ENCODE peak calls at places on chromosomes 12 and 14, in nine cellular contexts. One of them, this sample, is unnamed.

GRCh38 chr12:127393460-127393859 is 873.5 kb upstream of the TMEM132C start:
- DNase-seq in HTR-8/SVneo: no peak
- DNase-seq in stimulated activated CD4-positive, alpha-beta T cell treated with anti-CD3 and anti-CD28 coated beads, Interleukin-2, amount 100 ng/mL, for 24 hours: no peak
- DNase-seq in left colon: no peak
- DNase-seq in left kidney: no peak
- DNase-seq in stimulated activated CD8-positive, alpha-beta memory T cell treated with anti-CD3 and anti-CD28 coated beads, Interleukin-4, amount 100 ng/mL, for 24 hours: no peak
- DNase-seq in activated CD4-positive, alpha-beta T cell treated with anti-CD3 and anti-CD28 coated beads, Interleukin-2, amount 50 U/mL, for 1 hour: no peak
- DNase-seq in Right ventricle myocardium superior: no peak
- DNase-seq in small intestine: no peak
- DNase-seq in this sample: no peak

GRCh38 chr12:85617307-85618091 is 218.7 kb downstream of the RASSF9 start:
- DNase-seq in stimulated activated CD8-positive, alpha-beta memory T cell treated with anti-CD3 and anti-CD28 coated beads, Interleukin-4, amount 100 ng/mL, for 24 hours: no peak
- DNase-seq in HTR-8/SVneo: no peak
- DNase-seq in stimulated activated CD4-positive, alpha-beta T cell treated with anti-CD3 and anti-CD28 coated beads, Interleukin-2, amount 100 ng/mL, for 24 hours: no peak
- DNase-seq in small intestine: no peak
- DNase-seq in activated CD4-positive, alpha-beta T cell treated with anti-CD3 and anti-CD28 coated beads, Interleukin-2, amount 50 U/mL, for 1 hour: no peak
- DNase-seq in Right ventricle myocardium superior: no peak
- DNase-seq in left kidney: no peak
- DNase-seq in left colon: no peak
- DNase-seq in this sample: no peak

GRCh38 chr12:95547522-95548055 is 3.7 kb downstream of the USP44 start:
- DNase-seq in stimulated activated CD4-positive, alpha-beta T cell treated with anti-CD3 and anti-CD28 coated beads, Interleukin-2, amount 100 ng/mL, for 24 hours: no peak
- DNase-seq in left kidney: peak
- DNase-seq in left colon: no peak
- DNase-seq in activated CD4-positive, alpha-beta T cell treated with anti-CD3 and anti-CD28 coated beads, Interleukin-2, amount 50 U/mL, for 1 hour: no peak
- DNase-seq in stimulated activated CD8-positive, alpha-beta memory T cell treated with anti-CD3 and anti-CD28 coated beads, Interleukin-4, amount 100 ng/mL, for 24 hours: no peak
- DNase-seq in HTR-8/SVneo: peak
- DNase-seq in Right ventricle myocardium superior: no peak
- DNase-seq in small intestine: no peak
- DNase-seq in this sample: no peak

GRCh38 chr12:12985817-12986408 is 14.2 kb downstream of the HEBP1 start:
- DNase-seq in HTR-8/SVneo: no peak
- DNase-seq in stimulated activated CD4-positive, alpha-beta T cell treated with anti-CD3 and anti-CD28 coated beads, Interleukin-2, amount 100 ng/mL, for 24 hours: no peak
- DNase-seq in activated CD4-positive, alpha-beta T cell treated with anti-CD3 and anti-CD28 coated beads, Interleukin-2, amount 50 U/mL, for 1 hour: no peak
- DNase-seq in left kidney: peak
- DNase-seq in Right ventricle myocardium superior: no peak
- DNase-seq in small intestine: peak
- DNase-seq in stimulated activated CD8-positive, alpha-beta memory T cell treated with anti-CD3 and anti-CD28 coated beads, Interleukin-4, amount 100 ng/mL, for 24 hours: no peak
- DNase-seq in left colon: peak
- DNase-seq in this sample: no peak

GRCh38 chr14:59251811-59252771 is 63.6 kb downstream of the DAAM1 start:
- DNase-seq in small intestine: no peak
- DNase-seq in activated CD4-positive, alpha-beta T cell treated with anti-CD3 and anti-CD28 coated beads, Interleukin-2, amount 50 U/mL, for 1 hour: no peak
- DNase-seq in HTR-8/SVneo: peak
- DNase-seq in stimulated activated CD4-positive, alpha-beta T cell treated with anti-CD3 and anti-CD28 coated beads, Interleukin-2, amount 100 ng/mL, for 24 hours: no peak
- DNase-seq in Right ventricle myocardium superior: no peak
- DNase-seq in left kidney: no peak
- DNase-seq in left colon: no peak
- DNase-seq in stimulated activated CD8-positive, alpha-beta memory T cell treated with anti-CD3 and anti-CD28 coated beads, Interleukin-4, amount 100 ng/mL, for 24 hours: no peak
- DNase-seq in this sample: peak

GRCh38 chr12:113208041-113208934 is 13.0 kb upstream of the TPCN1 start:
- DNase-seq in left colon: peak
- DNase-seq in left kidney: no peak
- DNase-seq in stimulated activated CD4-positive, alpha-beta T cell treated with anti-CD3 and anti-CD28 coated beads, Interleukin-2, amount 100 ng/mL, for 24 hours: peak
- DNase-seq in Right ventricle myocardium superior: peak
- DNase-seq in activated CD4-positive, alpha-beta T cell treated with anti-CD3 and anti-CD28 coated beads, Interleukin-2, amount 50 U/mL, for 1 hour: peak
- DNase-seq in small intestine: peak
- DNase-seq in HTR-8/SVneo: no peak
- DNase-seq in stimulated activated CD8-positive, alpha-beta memory T cell treated with anti-CD3 and anti-CD28 coated beads, Interleukin-4, amount 100 ng/mL, for 24 hours: peak
- DNase-seq in this sample: no peak

GRCh38 chr12:69007166-69007857 is 74.3 kb upstream of the CPM start:
- DNase-seq in left kidney: peak
- DNase-seq in Right ventricle myocardium superior: no peak
- DNase-seq in small intestine: peak
- DNase-seq in left colon: peak
- DNase-seq in stimulated activated CD4-positive, alpha-beta T cell treated with anti-CD3 and anti-CD28 coated beads, Interleukin-2, amount 100 ng/mL, for 24 hours: no peak
- DNase-seq in activated CD4-positive, alpha-beta T cell treated with anti-CD3 and anti-CD28 coated beads, Interleukin-2, amount 50 U/mL, for 1 hour: no peak
- DNase-seq in HTR-8/SVneo: peak
- DNase-seq in stimulated activated CD8-positive, alpha-beta memory T cell treated with anti-CD3 and anti-CD28 coated beads, Interleukin-4, amount 100 ng/mL, for 24 hours: no peak
- DNase-seq in this sample: no peak

GRCh38 chr14:77391441-77391840 is 14.3 kb downstream of the SAMD15 start:
- DNase-seq in left kidney: peak
- DNase-seq in left colon: no peak
- DNase-seq in stimulated activated CD8-positive, alpha-beta memory T cell treated with anti-CD3 and anti-CD28 coated beads, Interleukin-4, amount 100 ng/mL, for 24 hours: no peak
- DNase-seq in Right ventricle myocardium superior: no peak
- DNase-seq in activated CD4-positive, alpha-beta T cell treated with anti-CD3 and anti-CD28 coated beads, Interleukin-2, amount 50 U/mL, for 1 hour: no peak
- DNase-seq in HTR-8/SVneo: no peak
- DNase-seq in small intestine: no peak
- DNase-seq in stimulated activated CD4-positive, alpha-beta T cell treated with anti-CD3 and anti-CD28 coated beads, Interleukin-2, amount 100 ng/mL, for 24 hours: no peak
- DNase-seq in this sample: no peak

GRCh38 chr14:22268875-22269274 is 320.1 kb downstream of the DAD1 start:
- DNase-seq in left kidney: peak
- DNase-seq in stimulated activated CD8-positive, alpha-beta memory T cell treated with anti-CD3 and anti-CD28 coated beads, Interleukin-4, amount 100 ng/mL, for 24 hours: no peak
- DNase-seq in left colon: no peak
- DNase-seq in small intestine: peak
- DNase-seq in HTR-8/SVneo: no peak
- DNase-seq in activated CD4-positive, alpha-beta T cell treated with anti-CD3 and anti-CD28 coated beads, Interleukin-2, amount 50 U/mL, for 1 hour: no peak
- DNase-seq in stimulated activated CD4-positive, alpha-beta T cell treated with anti-CD3 and anti-CD28 coated beads, Interleukin-2, amount 100 ng/mL, for 24 hours: no peak
- DNase-seq in Right ventricle myocardium superior: no peak
- DNase-seq in this sample: no peak

GRCh38 chr12:15522574-15523187 is 200.4 kb downstream of the PTPRO start:
- DNase-seq in small intestine: peak
- DNase-seq in stimulated activated CD8-positive, alpha-beta memory T cell treated with anti-CD3 and anti-CD28 coated beads, Interleukin-4, amount 100 ng/mL, for 24 hours: no peak
- DNase-seq in HTR-8/SVneo: peak
- DNase-seq in activated CD4-positive, alpha-beta T cell treated with anti-CD3 and anti-CD28 coated beads, Interleukin-2, amount 50 U/mL, for 1 hour: no peak
- DNase-seq in stimulated activated CD4-positive, alpha-beta T cell treated with anti-CD3 and anti-CD28 coated beads, Interleukin-2, amount 100 ng/mL, for 24 hours: no peak
- DNase-seq in left colon: no peak
- DNase-seq in left kidney: peak
- DNase-seq in Right ventricle myocardium superior: no peak
- DNase-seq in this sample: no peak

GRCh38 chr14:87935895-87936294 is 57.1 kb downstream of the GALC start:
- DNase-seq in stimulated activated CD4-positive, alpha-beta T cell treated with anti-CD3 and anti-CD28 coated beads, Interleukin-2, amount 100 ng/mL, for 24 hours: no peak
- DNase-seq in small intestine: peak
- DNase-seq in Right ventricle myocardium superior: no peak
- DNase-seq in stimulated activated CD8-positive, alpha-beta memory T cell treated with anti-CD3 and anti-CD28 coated beads, Interleukin-4, amount 100 ng/mL, for 24 hours: no peak
- DNase-seq in left colon: no peak
- DNase-seq in activated CD4-positive, alpha-beta T cell treated with anti-CD3 and anti-CD28 coated beads, Interleukin-2, amount 50 U/mL, for 1 hour: no peak
- DNase-seq in left kidney: no peak
- DNase-seq in HTR-8/SVneo: no peak
- DNase-seq in this sample: no peak

GRCh38 chr12:71594214-71594948 is 69.3 kb downstream of the ZFC3H1 start:
- DNase-seq in Right ventricle myocardium superior: no peak
- DNase-seq in HTR-8/SVneo: no peak
- DNase-seq in left colon: peak
- DNase-seq in stimulated activated CD4-positive, alpha-beta T cell treated with anti-CD3 and anti-CD28 coated beads, Interleukin-2, amount 100 ng/mL, for 24 hours: no peak
- DNase-seq in activated CD4-positive, alpha-beta T cell treated with anti-CD3 and anti-CD28 coated beads, Interleukin-2, amount 50 U/mL, for 1 hour: no peak
- DNase-seq in stimulated activated CD8-positive, alpha-beta memory T cell treated with anti-CD3 and anti-CD28 coated beads, Interleukin-4, amount 100 ng/mL, for 24 hours: no peak
- DNase-seq in small intestine: peak
- DNase-seq in left kidney: no peak
- DNase-seq in this sample: no peak

GRCh38 chr12:84696281-84696680 is 216.3 kb downstream of the SLC6A15 start:
- DNase-seq in left colon: no peak
- DNase-seq in small intestine: no peak
- DNase-seq in stimulated activated CD8-positive, alpha-beta memory T cell treated with anti-CD3 and anti-CD28 coated beads, Interleukin-4, amount 100 ng/mL, for 24 hours: no peak
- DNase-seq in left kidney: no peak
- DNase-seq in Right ventricle myocardium superior: no peak
- DNase-seq in stimulated activated CD4-positive, alpha-beta T cell treated with anti-CD3 and anti-CD28 coated beads, Interleukin-2, amount 100 ng/mL, for 24 hours: no peak
- DNase-seq in activated CD4-positive, alpha-beta T cell treated with anti-CD3 and anti-CD28 coated beads, Interleukin-2, amount 50 U/mL, for 1 hour: no peak
- DNase-seq in HTR-8/SVneo: no peak
- DNase-seq in this sample: no peak

GRCh38 chr12:15146585-15146984 is 74.6 kb downstream of the RERG start:
- DNase-seq in HTR-8/SVneo: no peak
- DNase-seq in stimulated activated CD8-positive, alpha-beta memory T cell treated with anti-CD3 and anti-CD28 coated beads, Interleukin-4, amount 100 ng/mL, for 24 hours: no peak
- DNase-seq in small intestine: no peak
- DNase-seq in left colon: no peak
- DNase-seq in activated CD4-positive, alpha-beta T cell treated with anti-CD3 and anti-CD28 coated beads, Interleukin-2, amount 50 U/mL, for 1 hour: no peak
- DNase-seq in Right ventricle myocardium superior: no peak
- DNase-seq in stimulated activated CD4-positive, alpha-beta T cell treated with anti-CD3 and anti-CD28 coated beads, Interleukin-2, amount 100 ng/mL, for 24 hours: no peak
- DNase-seq in left kidney: peak
- DNase-seq in this sample: no peak

GRCh38 chr14:97602438-97603117 is 805.4 kb downstream of the VRK1 start:
- DNase-seq in stimulated activated CD4-positive, alpha-beta T cell treated with anti-CD3 and anti-CD28 coated beads, Interleukin-2, amount 100 ng/mL, for 24 hours: peak
- DNase-seq in small intestine: peak
- DNase-seq in left kidney: no peak
- DNase-seq in activated CD4-positive, alpha-beta T cell treated with anti-CD3 and anti-CD28 coated beads, Interleukin-2, amount 50 U/mL, for 1 hour: peak
- DNase-seq in HTR-8/SVneo: no peak
- DNase-seq in Right ventricle myocardium superior: peak
- DNase-seq in left colon: peak
- DNase-seq in stimulated activated CD8-positive, alpha-beta memory T cell treated with anti-CD3 and anti-CD28 coated beads, Interleukin-4, amount 100 ng/mL, for 24 hours: peak
- DNase-seq in this sample: no peak

GRCh38 chr12:52630609-52631200 is 12.3 kb upstream of the KRT73 start:
- DNase-seq in stimulated activated CD4-positive, alpha-beta T cell treated with anti-CD3 and anti-CD28 coated beads, Interleukin-2, amount 100 ng/mL, for 24 hours: no peak
- DNase-seq in activated CD4-positive, alpha-beta T cell treated with anti-CD3 and anti-CD28 coated beads, Interleukin-2, amount 50 U/mL, for 1 hour: no peak
- DNase-seq in left kidney: no peak
- DNase-seq in Right ventricle myocardium superior: no peak
- DNase-seq in HTR-8/SVneo: no peak
- DNase-seq in small intestine: no peak
- DNase-seq in left colon: no peak
- DNase-seq in stimulated activated CD8-positive, alpha-beta memory T cell treated with anti-CD3 and anti-CD28 coated beads, Interleukin-4, amount 100 ng/mL, for 24 hours: no peak
- DNase-seq in this sample: no peak

GRCh38 chr14:102805454-102805891 is 28.2 kb downstream of the TRAF3 start:
- DNase-seq in left kidney: peak
- DNase-seq in Right ventricle myocardium superior: no peak
- DNase-seq in stimulated activated CD8-positive, alpha-beta memory T cell treated with anti-CD3 and anti-CD28 coated beads, Interleukin-4, amount 100 ng/mL, for 24 hours: peak
- DNase-seq in HTR-8/SVneo: peak
- DNase-seq in left colon: no peak
- DNase-seq in stimulated activated CD4-positive, alpha-beta T cell treated with anti-CD3 and anti-CD28 coated beads, Interleukin-2, amount 100 ng/mL, for 24 hours: peak
- DNase-seq in activated CD4-positive, alpha-beta T cell treated with anti-CD3 and anti-CD28 coated beads, Interleukin-2, amount 50 U/mL, for 1 hour: peak
- DNase-seq in small intestine: peak
- DNase-seq in this sample: no peak

GRCh38 chr12:56086096-56086495 is 6.1 kb downstream of the ERBB3 start:
- DNase-seq in activated CD4-positive, alpha-beta T cell treated with anti-CD3 and anti-CD28 coated beads, Interleukin-2, amount 50 U/mL, for 1 hour: no peak
- DNase-seq in left kidney: no peak
- DNase-seq in left colon: peak
- DNase-seq in small intestine: peak
- DNase-seq in Right ventricle myocardium superior: no peak
- DNase-seq in HTR-8/SVneo: no peak
- DNase-seq in stimulated activated CD8-positive, alpha-beta memory T cell treated with anti-CD3 and anti-CD28 coated beads, Interleukin-4, amount 100 ng/mL, for 24 hours: no peak
- DNase-seq in stimulated activated CD4-positive, alpha-beta T cell treated with anti-CD3 and anti-CD28 coated beads, Interleukin-2, amount 100 ng/mL, for 24 hours: no peak
- DNase-seq in this sample: no peak

GRCh38 chr14:80233489-80233888 is 22.2 kb upstream of the DIO2 start:
- DNase-seq in HTR-8/SVneo: no peak
- DNase-seq in Right ventricle myocardium superior: no peak
- DNase-seq in stimulated activated CD8-positive, alpha-beta memory T cell treated with anti-CD3 and anti-CD28 coated beads, Interleukin-4, amount 100 ng/mL, for 24 hours: no peak
- DNase-seq in small intestine: no peak
- DNase-seq in activated CD4-positive, alpha-beta T cell treated with anti-CD3 and anti-CD28 coated beads, Interleukin-2, amount 50 U/mL, for 1 hour: no peak
- DNase-seq in stimulated activated CD4-positive, alpha-beta T cell treated with anti-CD3 and anti-CD28 coated beads, Interleukin-2, amount 100 ng/mL, for 24 hours: no peak
- DNase-seq in left colon: no peak
- DNase-seq in left kidney: no peak
- DNase-seq in this sample: no peak

GRCh38 chr12:89573081-89573810 is 47.4 kb upstream of the POC1B start:
- DNase-seq in activated CD4-positive, alpha-beta T cell treated with anti-CD3 and anti-CD28 coated beads, Interleukin-2, amount 50 U/mL, for 1 hour: no peak
- DNase-seq in Right ventricle myocardium superior: no peak
- DNase-seq in left kidney: no peak
- DNase-seq in HTR-8/SVneo: no peak
- DNase-seq in small intestine: no peak
- DNase-seq in stimulated activated CD8-positive, alpha-beta memory T cell treated with anti-CD3 and anti-CD28 coated beads, Interleukin-4, amount 100 ng/mL, for 24 hours: no peak
- DNase-seq in left colon: no peak
- DNase-seq in stimulated activated CD4-positive, alpha-beta T cell treated with anti-CD3 and anti-CD28 coated beads, Interleukin-2, amount 100 ng/mL, for 24 hours: no peak
- DNase-seq in this sample: no peak

GRCh38 chr14:106843376-106843775 is 1317.0 kb downstream of the TMEM121 start:
- DNase-seq in stimulated activated CD8-positive, alpha-beta memory T cell treated with anti-CD3 and anti-CD28 coated beads, Interleukin-4, amount 100 ng/mL, for 24 hours: no peak
- DNase-seq in stimulated activated CD4-positive, alpha-beta T cell treated with anti-CD3 and anti-CD28 coated beads, Interleukin-2, amount 100 ng/mL, for 24 hours: no peak
- DNase-seq in left colon: no peak
- DNase-seq in HTR-8/SVneo: no peak
- DNase-seq in Right ventricle myocardium superior: no peak
- DNase-seq in left kidney: no peak
- DNase-seq in activated CD4-positive, alpha-beta T cell treated with anti-CD3 and anti-CD28 coated beads, Interleukin-2, amount 50 U/mL, for 1 hour: no peak
- DNase-seq in small intestine: no peak
- DNase-seq in this sample: no peak

GRCh38 chr12:64160021-64160717 is 61.9 kb downstream of the KICS2 start:
- DNase-seq in stimulated activated CD4-positive, alpha-beta T cell treated with anti-CD3 and anti-CD28 coated beads, Interleukin-2, amount 100 ng/mL, for 24 hours: no peak
- DNase-seq in activated CD4-positive, alpha-beta T cell treated with anti-CD3 and anti-CD28 coated beads, Interleukin-2, amount 50 U/mL, for 1 hour: no peak
- DNase-seq in HTR-8/SVneo: no peak
- DNase-seq in Right ventricle myocardium superior: no peak
- DNase-seq in stimulated activated CD8-positive, alpha-beta memory T cell treated with anti-CD3 and anti-CD28 coated beads, Interleukin-4, amount 100 ng/mL, for 24 hours: no peak
- DNase-seq in left colon: no peak
- DNase-seq in left kidney: no peak
- DNase-seq in small intestine: no peak
- DNase-seq in this sample: no peak

GRCh38 chr12:27766587-27766986 is 13.4 kb upstream of the KLHL42 start:
- DNase-seq in small intestine: no peak
- DNase-seq in Right ventricle myocardium superior: no peak
- DNase-seq in stimulated activated CD8-positive, alpha-beta memory T cell treated with anti-CD3 and anti-CD28 coated beads, Interleukin-4, amount 100 ng/mL, for 24 hours: no peak
- DNase-seq in left kidney: no peak
- DNase-seq in activated CD4-positive, alpha-beta T cell treated with anti-CD3 and anti-CD28 coated beads, Interleukin-2, amount 50 U/mL, for 1 hour: no peak
- DNase-seq in stimulated activated CD4-positive, alpha-beta T cell treated with anti-CD3 and anti-CD28 coated beads, Interleukin-2, amount 100 ng/mL, for 24 hours: no peak
- DNase-seq in HTR-8/SVneo: no peak
- DNase-seq in left colon: no peak
- DNase-seq in this sample: no peak

GRCh38 chr12:87758271-87758670 is 270.9 kb downstream of the C12orf50 start:
- DNase-seq in small intestine: no peak
- DNase-seq in activated CD4-positive, alpha-beta T cell treated with anti-CD3 and anti-CD28 coated beads, Interleukin-2, amount 50 U/mL, for 1 hour: no peak
- DNase-seq in left kidney: no peak
- DNase-seq in Right ventricle myocardium superior: no peak
- DNase-seq in stimulated activated CD8-positive, alpha-beta memory T cell treated with anti-CD3 and anti-CD28 coated beads, Interleukin-4, amount 100 ng/mL, for 24 hours: no peak
- DNase-seq in left colon: no peak
- DNase-seq in stimulated activated CD4-positive, alpha-beta T cell treated with anti-CD3 and anti-CD28 coated beads, Interleukin-2, amount 100 ng/mL, for 24 hours: no peak
- DNase-seq in HTR-8/SVneo: no peak
- DNase-seq in this sample: no peak

GRCh38 chr14:70905316-70905715 is 1.9 kb upstream of the PCNX1 start:
- DNase-seq in small intestine: no peak
- DNase-seq in stimulated activated CD8-positive, alpha-beta memory T cell treated with anti-CD3 and anti-CD28 coated beads, Interleukin-4, amount 100 ng/mL, for 24 hours: no peak
- DNase-seq in stimulated activated CD4-positive, alpha-beta T cell treated with anti-CD3 and anti-CD28 coated beads, Interleukin-2, amount 100 ng/mL, for 24 hours: no peak
- DNase-seq in left kidney: no peak
- DNase-seq in left colon: peak
- DNase-seq in activated CD4-positive, alpha-beta T cell treated with anti-CD3 and anti-CD28 coated beads, Interleukin-2, amount 50 U/mL, for 1 hour: no peak
- DNase-seq in HTR-8/SVneo: no peak
- DNase-seq in Right ventricle myocardium superior: peak
- DNase-seq in this sample: no peak

GRCh38 chr14:103191856-103192835 is 68.9 kb downstream of the TNFAIP2 start:
- DNase-seq in left kidney: no peak
- DNase-seq in small intestine: no peak
- DNase-seq in HTR-8/SVneo: no peak
- DNase-seq in stimulated activated CD8-positive, alpha-beta memory T cell treated with anti-CD3 and anti-CD28 coated beads, Interleukin-4, amount 100 ng/mL, for 24 hours: no peak
- DNase-seq in activated CD4-positive, alpha-beta T cell treated with anti-CD3 and anti-CD28 coated beads, Interleukin-2, amount 50 U/mL, for 1 hour: no peak
- DNase-seq in Right ventricle myocardium superior: no peak
- DNase-seq in stimulated activated CD4-positive, alpha-beta T cell treated with anti-CD3 and anti-CD28 coated beads, Interleukin-2, amount 100 ng/mL, for 24 hours: no peak
- DNase-seq in left colon: no peak
- DNase-seq in this sample: no peak

GRCh38 chr12:116318738-116319050 is 41.2 kb upstream of the MED13L start:
- DNase-seq in left colon: no peak
- DNase-seq in activated CD4-positive, alpha-beta T cell treated with anti-CD3 and anti-CD28 coated beads, Interleukin-2, amount 50 U/mL, for 1 hour: no peak
- DNase-seq in HTR-8/SVneo: no peak
- DNase-seq in Right ventricle myocardium superior: no peak
- DNase-seq in stimulated activated CD4-positive, alpha-beta T cell treated with anti-CD3 and anti-CD28 coated beads, Interleukin-2, amount 100 ng/mL, for 24 hours: no peak
- DNase-seq in small intestine: no peak
- DNase-seq in stimulated activated CD8-positive, alpha-beta memory T cell treated with anti-CD3 and anti-CD28 coated beads, Interleukin-4, amount 100 ng/mL, for 24 hours: no peak
- DNase-seq in left kidney: peak
- DNase-seq in this sample: no peak

GRCh38 chr14:104634031-104634760 is 29.6 kb upstream of the TMEM179 start:
- DNase-seq in stimulated activated CD8-positive, alpha-beta memory T cell treated with anti-CD3 and anti-CD28 coated beads, Interleukin-4, amount 100 ng/mL, for 24 hours: no peak
- DNase-seq in Right ventricle myocardium superior: no peak
- DNase-seq in stimulated activated CD4-positive, alpha-beta T cell treated with anti-CD3 and anti-CD28 coated beads, Interleukin-2, amount 100 ng/mL, for 24 hours: no peak
- DNase-seq in left kidney: no peak
- DNase-seq in left colon: no peak
- DNase-seq in HTR-8/SVneo: no peak
- DNase-seq in activated CD4-positive, alpha-beta T cell treated with anti-CD3 and anti-CD28 coated beads, Interleukin-2, amount 50 U/mL, for 1 hour: no peak
- DNase-seq in small intestine: no peak
- DNase-seq in this sample: no peak

GRCh38 chr14:75793806-75794205 is 132.8 kb downstream of the TTLL5 start:
- DNase-seq in HTR-8/SVneo: no peak
- DNase-seq in left colon: no peak
- DNase-seq in stimulated activated CD8-positive, alpha-beta memory T cell treated with anti-CD3 and anti-CD28 coated beads, Interleukin-4, amount 100 ng/mL, for 24 hours: no peak
- DNase-seq in left kidney: no peak
- DNase-seq in small intestine: no peak
- DNase-seq in stimulated activated CD4-positive, alpha-beta T cell treated with anti-CD3 and anti-CD28 coated beads, Interleukin-2, amount 100 ng/mL, for 24 hours: no peak
- DNase-seq in Right ventricle myocardium superior: no peak
- DNase-seq in activated CD4-positive, alpha-beta T cell treated with anti-CD3 and anti-CD28 coated beads, Interleukin-2, amount 50 U/mL, for 1 hour: no peak
- DNase-seq in this sample: no peak

GRCh38 chr12:131119936-131120335 is 166.2 kb downstream of the ADGRD1 start:
- DNase-seq in stimulated activated CD4-positive, alpha-beta T cell treated with anti-CD3 and anti-CD28 coated beads, Interleukin-2, amount 100 ng/mL, for 24 hours: no peak
- DNase-seq in activated CD4-positive, alpha-beta T cell treated with anti-CD3 and anti-CD28 coated beads, Interleukin-2, amount 50 U/mL, for 1 hour: no peak
- DNase-seq in left colon: no peak
- DNase-seq in stimulated activated CD8-positive, alpha-beta memory T cell treated with anti-CD3 and anti-CD28 coated beads, Interleukin-4, amount 100 ng/mL, for 24 hours: no peak
- DNase-seq in small intestine: no peak
- DNase-seq in HTR-8/SVneo: no peak
- DNase-seq in Right ventricle myocardium superior: peak
- DNase-seq in left kidney: no peak
- DNase-seq in this sample: no peak

GRCh38 chr12:110271015-110271414 is 10.0 kb upstream of the ATP2A2 start:
- DNase-seq in stimulated activated CD8-positive, alpha-beta memory T cell treated with anti-CD3 and anti-CD28 coated beads, Interleukin-4, amount 100 ng/mL, for 24 hours: no peak
- DNase-seq in Right ventricle myocardium superior: no peak
- DNase-seq in HTR-8/SVneo: no peak
- DNase-seq in left kidney: no peak
- DNase-seq in activated CD4-positive, alpha-beta T cell treated with anti-CD3 and anti-CD28 coated beads, Interleukin-2, amount 50 U/mL, for 1 hour: no peak
- DNase-seq in left colon: no peak
- DNase-seq in stimulated activated CD4-positive, alpha-beta T cell treated with anti-CD3 and anti-CD28 coated beads, Interleukin-2, amount 100 ng/mL, for 24 hours: no peak
- DNase-seq in small intestine: no peak
- DNase-seq in this sample: no peak

This sample was measured in HS-27A.